ENCODE peak calls at places on chromosomes 1 and 21, in six cellular contexts. B, K, Y, E, L and A are unnamed samples.

GRCh38 chr1:28329395-28330153 is 734 bp downstream of the MED18 start:
- DNase-seq in B (peak), K (peak), Y (no peak), E (peak), L (peak), A (peak)

GRCh38 chr1:54796902-54797301 is 4.2 kb downstream of the TTC22 start:
- DNase-seq in B (no peak), K (no peak), Y (no peak), E (no peak), L (no peak), A (no peak)

GRCh38 chr1:53321776-53322602 is 5.9 kb downstream of the LRP8 start:
- DNase-seq in B (no peak), K (no peak), Y (no peak), E (no peak), L (no peak), A (no peak)

GRCh38 chr1:36223373-36223995 is 759 bp upstream of the THRAP3 start:
- DNase-seq in B (peak), K (peak), Y (peak), E (peak), L (no peak), A (no peak)

GRCh38 chr1:119653839-119654170 is 5.7 kb upstream of the ZNF697 start:
- DNase-seq in B (no peak), K (no peak), Y (no peak), E (no peak), L (no peak), A (no peak)

GRCh38 chr1:160837558-160838205 is 25.0 kb downstream of the CD244 start:
- DNase-seq in B (no peak), K (peak), Y (no peak), E (peak), L (no peak), A (no peak)

GRCh38 chr21:42227909-42228708 is 9.2 kb downstream of the ABCG1 start:
- DNase-seq in B (peak), K (peak), Y (peak), E (peak), L (peak), A (peak)

GRCh38 chr1:76901158-76901767 is 34.0 kb downstream of the ST6GALNAC5 start:
- DNase-seq in B (peak), K (peak), Y (peak), E (peak), L (peak), A (peak)

GRCh38 chr1:78045850-78046778 is at the start of gene GIPC2:
- DNase-seq in B (peak), K (peak), Y (no peak), E (no peak), L (peak), A (peak)

GRCh38 chr1:45824607-45825006 is 21.2 kb downstream of the MAST2 start:
- DNase-seq in B (no peak), K (no peak), Y (no peak), E (no peak), L (no peak), A (no peak)

GRCh38 chr1:201505505-201505893 is 1.4 kb downstream of the CSRP1 start:
- DNase-seq in B (peak), K (peak), Y (no peak), E (no peak), L (peak), A (no peak)

GRCh38 chr1:206518743-206519142 is 11.4 kb downstream of the RASSF5 start:
- DNase-seq in B (no peak), K (no peak), Y (no peak), E (no peak), L (no peak), A (no peak)

GRCh38 chr21:45767071-45768006 is 123.8 kb downstream of the PCBP3 start:
- DNase-seq in B (peak), K (peak), Y (no peak), E (no peak), L (no peak), A (peak)

GRCh38 chr21:19981938-19982337 is 1016.3 kb upstream of the NCAM2 start:
- DNase-seq in B (no peak), K (no peak), Y (no peak), E (no peak), L (no peak), A (no peak)

GRCh38 chr1:51790385-51790784 is 88.1 kb downstream of the NRDC start:
- DNase-seq in B (no peak), K (no peak), Y (no peak), E (no peak), L (no peak), A (no peak)

GRCh38 chr21:29501451-29501850 is 202.7 kb downstream of the BACH1 start:
- DNase-seq in B (peak), K (peak), Y (no peak), E (no peak), L (no peak), A (no peak)

GRCh38 chr1:6108476-6108875 is 62.8 kb downstream of the KCNAB2 start:
- DNase-seq in B (no peak), K (no peak), Y (no peak), E (no peak), L (no peak), A (no peak)

GRCh38 chr1:86247553-86248279 is 91.1 kb upstream of the COL24A1 start:
- DNase-seq in B (no peak), K (no peak), Y (no peak), E (no peak), L (no peak), A (no peak)

GRCh38 chr21:25569084-25569483 is 38.2 kb downstream of the MRPL39 start:
- DNase-seq in B (peak), K (peak), Y (no peak), E (no peak), L (no peak), A (no peak)

GRCh38 chr21:26840206-26840605 is 5.0 kb downstream of the ADAMTS1 start:
- DNase-seq in B (no peak), K (no peak), Y (no peak), E (no peak), L (no peak), A (no peak)

GRCh38 chr1:240608707-240609106 is 3.2 kb downstream of the GREM2 start:
- DNase-seq in B (peak), K (peak), Y (peak), E (no peak), L (peak), A (no peak)

GRCh38 chr1:101086783-101087182 is 61.2 kb upstream of the DPH5 start:
- DNase-seq in B (no peak), K (no peak), Y (no peak), E (no peak), L (no peak), A (no peak)

GRCh38 chr21:41411449-41412089 is 14.5 kb upstream of the MX1 start:
- DNase-seq in B (no peak), K (no peak), Y (no peak), E (no peak), L (no peak), A (no peak)

GRCh38 chr21:46058339-46059145 is 39.4 kb upstream of the COL6A2 start:
- DNase-seq in B (no peak), K (no peak), Y (no peak), E (no peak), L (no peak), A (no peak)

GRCh38 chr1:57450981-57451380 is 27.1 kb upstream of the DAB1 start:
- DNase-seq in B (no peak), K (no peak), Y (no peak), E (no peak), L (no peak), A (no peak)

GRCh38 chr1:167904641-167905040 is 9.3 kb downstream of the ADCY10 start:
- DNase-seq in B (peak), K (peak), Y (peak), E (no peak), L (no peak), A (no peak)

GRCh38 chr1:213761845-213762407 is 225.8 kb upstream of the PROX1 start:
- DNase-seq in B (no peak), K (peak), Y (no peak), E (peak), L (peak), A (no peak)

GRCh38 chr1:101291562-101292035 is 54.8 kb downstream of the S1PR1 start:
- DNase-seq in B (peak), K (peak), Y (peak), E (no peak), L (no peak), A (no peak)

GRCh38 chr1:192539450-192540132 is 36.0 kb upstream of the RGS1 start:
- DNase-seq in B (peak), K (peak), Y (peak), E (no peak), L (peak), A (no peak)

GRCh38 chr1:20108724-20109123 is 10.6 kb downstream of the PLA2G2D start:
- DNase-seq in B (no peak), K (no peak), Y (no peak), E (no peak), L (no peak), A (no peak)

GRCh38 chr1:200473698-200474371 is 64.0 kb upstream of the ZNF281 start:
- DNase-seq in B (no peak), K (no peak), Y (no peak), E (no peak), L (no peak), A (no peak)

GRCh38 chr1:174815036-174815435 is 184.7 kb upstream of the CACYBP start:
- DNase-seq in B (peak), K (peak), Y (no peak), E (no peak), L (no peak), A (no peak)